ENCODE peak calls at places on chromosomes 5 and 9, in ten cellular contexts. Y is naive thymus-derived CD8-positive, alpha-beta T cell; D is T-helper 2 cell treated with Interferon-gamma antibody and Interleukin-4, amounts not matched to agents 5 μg/mL and 100 μg/mL, for 36 hours; W is kidney glomerular epithelial cell; B is caudate nucleus; G is A549; T is skeletal muscle cell; U is uterus; J is fibroblast of mammary gland; L is HCEC 1CT. H is an unnamed sample.

GRCh38 chr5:145056805-145057204 is 778.3 kb downstream of the PRELID2 start:
- DNase-seq in Y (no peak), D (no peak), W (peak), B (no peak), G (no peak), T (no peak), U (no peak), J (peak), L (peak), H (no peak)

GRCh38 chr5:147482426-147483196 is 27.3 kb downstream of the DPYSL3 start:
- DNase-seq in Y (no peak), D (no peak), W (peak), B (no peak), G (no peak), T (no peak), U (no peak), J (no peak), L (no peak), H (peak)

GRCh38 chr5:173243808-173244305 is 8.9 kb upstream of the NKX2-5 start:
- DNase-seq in Y (no peak), D (no peak), W (no peak), B (no peak), G (peak), T (no peak), U (no peak), J (no peak), L (no peak), H (no peak)

GRCh38 chr5:154727361-154727760 is 27.8 kb upstream of the LARP1 start:
- DNase-seq in Y (no peak), D (no peak), W (no peak), B (no peak), G (no peak), T (no peak), U (no peak), J (no peak), L (no peak), H (no peak)

GRCh38 chr5:67799732-67800234 is 415.8 kb upstream of the PIK3R1 start:
- DNase-seq in Y (no peak), D (no peak), W (no peak), B (no peak), G (no peak), T (peak), U (peak), J (peak), L (peak), H (peak)

GRCh38 chr9:2809692-2810423 is 34.0 kb downstream of the PUM3 start:
- DNase-seq in Y (no peak), D (no peak), W (peak), B (no peak), G (peak), T (peak), U (no peak), J (peak), L (peak), H (peak)

GRCh38 chr5:149265559-149265958 is 6.1 kb upstream of the AFAP1L1 start:
- DNase-seq in Y (no peak), D (no peak), W (no peak), B (no peak), G (peak), T (no peak), U (no peak), J (peak), L (peak), H (peak)

GRCh38 chr9:38312406-38312805 is 80.1 kb upstream of the ALDH1B1 start:
- DNase-seq in Y (no peak), D (no peak), W (no peak), B (no peak), G (no peak), T (no peak), U (no peak), J (no peak), L (no peak), H (no peak)

GRCh38 chr5:154220625-154221024 is 30.1 kb downstream of the GALNT10 start:
- DNase-seq in Y (no peak), D (no peak), W (peak), B (no peak), G (peak), T (peak), U (no peak), J (peak), L (peak), H (peak)

GRCh38 chr9:14616188-14616982 is 76.8 kb downstream of the ZDHHC21 start:
- DNase-seq in Y (no peak), D (no peak), W (peak), B (no peak), G (peak), T (peak), U (no peak), J (peak), L (peak), H (peak)

GRCh38 chr5:134438268-134438622 is 26.6 kb upstream of the CDKN2AIPNL start:
- DNase-seq in Y (no peak), D (no peak), W (no peak), B (no peak), G (no peak), T (peak), U (no peak), J (peak), L (peak), H (peak)

GRCh38 chr5:59151162-59151889 is 568.5 kb downstream of the RAB3C start:
- DNase-seq in Y (no peak), D (no peak), W (no peak), B (no peak), G (peak), T (no peak), U (no peak), J (no peak), L (no peak), H (no peak)

GRCh38 chr9:88749420-88749819 is 214.4 kb downstream of the NXNL2 start:
- DNase-seq in Y (no peak), D (no peak), W (no peak), B (no peak), G (no peak), T (peak), U (no peak), J (peak), L (no peak), H (peak)

GRCh38 chr5:96984506-96985192 is 48.8 kb downstream of the LNPEP start:
- DNase-seq in Y (no peak), D (no peak), W (peak), B (no peak), G (no peak), T (no peak), U (no peak), J (no peak), L (no peak), H (peak)

GRCh38 chr5:57332350-57332749 is 150.3 kb downstream of the ACTBL2 start:
- DNase-seq in Y (no peak), D (no peak), W (no peak), B (no peak), G (no peak), T (no peak), U (no peak), J (peak), L (no peak), H (peak)

GRCh38 chr5:72499090-72499489 is 8.1 kb downstream of the ZNF366 start:
- DNase-seq in Y (no peak), D (no peak), W (no peak), B (no peak), G (no peak), T (no peak), U (no peak), J (no peak), L (no peak), H (no peak)

GRCh38 chr9:114385412-114386181 is 2.2 kb downstream of the AKNA start:
- DNase-seq in Y (peak), D (peak), W (peak), B (peak), G (peak), T (peak), U (peak), J (peak), L (peak), H (peak)

GRCh38 chr9:13948037-13948436 is 365.9 kb downstream of the NFIB start:
- DNase-seq in Y (no peak), D (no peak), W (no peak), B (no peak), G (no peak), T (no peak), U (no peak), J (no peak), L (no peak), H (peak)

H was measured in fibroblast of gingiva.